ENCODE peak calls at places on chromosomes 3 and 15, in ten cellular contexts. U is ascending aorta; Z is mucosa of descending colon; D is endothelial cell of umbilical vein; L is left lung; I is CD8-positive, alpha-beta T cell; E is Caco-2; N is suprapubic skin; F is spleen; T is esophagus squamous epithelium. Q is an unnamed sample. For H3K4me1, the result is how much of the 10 kb centered on the place peaks cover.

GRCh38 chr3:52841981-52842340 is 7.1 kb upstream of the MUSTN1 start:
- DNase-seq in U (no peak), Z (no peak), D (no peak), L (no peak), I (no peak), E (no peak), N (no peak), F (peak), T (no peak), Q (no peak)

GRCh38 chr15:63045438-63046278 is 3.1 kb downstream of the TPM1 start:
- DNase-seq in U (no peak), Z (no peak), D (peak), L (no peak), I (no peak), E (no peak), N (no peak), F (no peak), T (no peak), Q (no peak)

GRCh38 chr3:120025520-120025919 is 68.7 kb downstream of the GSK3B start:
- DNase-seq in U (no peak), Z (no peak), D (no peak), L (no peak), I (no peak), E (no peak), N (no peak), F (no peak), T (no peak), Q (no peak)

GRCh38 chr3:168002786-168003368 is 92.8 kb downstream of the GOLIM4 start:
- DNase-seq in U (no peak), Z (peak), D (peak), L (no peak), I (no peak), E (peak), N (no peak), F (no peak), T (no peak), Q (no peak)

GRCh38 chr3:10845839-10846656 is 30.0 kb downstream of the SLC6A11 start:
- DNase-seq in U (no peak), Z (peak), D (no peak), L (peak), I (no peak), E (no peak), N (no peak), F (no peak), T (no peak), Q (no peak)

GRCh38 chr15:69593981-69594966 is 141.7 kb downstream of the RPLP1 start:
- DNase-seq in U (peak), Z (peak), D (no peak), L (peak), I (no peak), E (peak), N (peak), F (no peak), T (no peak), Q (no peak)

GRCh38 chr3:183291511-183292031 is 38.5 kb downstream of the B3GNT5 start:
- DNase-seq in U (no peak), Z (no peak), D (peak), L (no peak), I (no peak), E (peak), N (no peak), F (no peak), T (no peak), Q (no peak)

GRCh38 chr3:111283165-111283564 is 211.5 kb downstream of the NECTIN3 start:
- DNase-seq in U (no peak), Z (no peak), D (no peak), L (no peak), I (no peak), E (no peak), N (no peak), F (no peak), T (no peak), Q (no peak)

GRCh38 chr15:84749111-84749991 is 959 bp downstream of the ZNF592 start:
- DNase-seq in U (no peak), Z (peak), D (peak), L (no peak), I (peak), E (peak), N (peak), F (peak), T (no peak), Q (peak)

GRCh38 chr3:60752800-60753199 is 498.5 kb downstream of the FHIT start:
- DNase-seq in U (no peak), Z (no peak), D (no peak), L (no peak), I (no peak), E (no peak), N (no peak), F (no peak), T (no peak), Q (no peak)

GRCh38 chr15:58441376-58442070 is 9.7 kb downstream of the LIPC start:
- DNase-seq in U (no peak), Z (no peak), D (peak), L (no peak), I (no peak), E (no peak), N (peak), F (no peak), T (no peak), Q (no peak)

GRCh38 chr3:164192974-164193373 is 885.3 kb downstream of the SI start:
- DNase-seq in U (no peak), Z (no peak), D (no peak), L (no peak), I (no peak), E (no peak), N (no peak), F (no peak), T (no peak), Q (no peak)

GRCh38 chr3:195583831-195584542 is at the start of gene APOD:
- DNase-seq in U (no peak), Z (peak), D (peak), L (no peak), I (no peak), E (peak), N (peak), F (no peak), T (no peak), Q (no peak)

GRCh38 chr3:125378762-125379161 is 3.6 kb upstream of the ZNF148 start:
- DNase-seq in U (no peak), Z (no peak), D (no peak), L (no peak), I (no peak), E (no peak), N (no peak), F (no peak), T (no peak), Q (no peak)

GRCh38 chr3:23800731-23801130 is 5.0 kb upstream of the UBE2E1 start:
- DNase-seq in U (no peak), Z (no peak), D (peak), L (no peak), I (no peak), E (no peak), N (no peak), F (no peak), T (no peak), Q (no peak)

GRCh38 chr15:34969340-34970097 is at the start of gene AQR:
- DNase-seq in U (peak), Z (peak), D (peak), L (peak), I (peak), E (peak), N (peak), F (peak), T (peak), Q (peak)

GRCh38 chr3:102662223-102662622 is 227.4 kb downstream of the ZPLD1 start:
- DNase-seq in U (no peak), Z (no peak), D (no peak), L (no peak), I (no peak), E (no peak), N (no peak), F (no peak), T (no peak), Q (no peak)

GRCh38 chr3:18144571-18144970 is 280.6 kb downstream of the SATB1 start:
- DNase-seq in U (no peak), Z (no peak), D (no peak), L (no peak), I (no peak), E (no peak), N (no peak), F (no peak), T (no peak), Q (no peak)

GRCh38 chr3:169350228-169350627 is 313.3 kb downstream of the MECOM start:
- DNase-seq in U (no peak), Z (no peak), D (no peak), L (no peak), I (no peak), E (no peak), N (no peak), F (no peak), T (no peak), Q (no peak)

GRCh38 chr3:71127052-71127451 is 456.5 kb downstream of the FOXP1 start:
- DNase-seq in U (no peak), Z (no peak), D (no peak), L (no peak), I (no peak), E (no peak), N (no peak), F (no peak), T (no peak), Q (no peak)

GRCh38 chr3:134459506-134460041 is 26.2 kb downstream of the ANAPC13 start:
- DNase-seq in U (no peak), Z (no peak), D (no peak), L (no peak), I (no peak), E (no peak), N (no peak), F (no peak), T (no peak), Q (no peak)

GRCh38 chr3:134460965-134461364 is 24.8 kb downstream of the ANAPC13 start:
- DNase-seq in U (no peak), Z (no peak), D (no peak), L (no peak), I (no peak), E (no peak), N (no peak), F (no peak), T (no peak), Q (no peak)

GRCh38 chr3:134464693-134465385 is 20.9 kb downstream of the ANAPC13 start:
- DNase-seq in U (no peak), Z (no peak), D (no peak), L (no peak), I (no peak), E (no peak), N (no peak), F (no peak), T (no peak), Q (no peak)

GRCh38 chr3:134463676-134464611 is 21.8 kb downstream of the ANAPC13 start:
- DNase-seq in U (no peak), Z (peak), D (no peak), L (no peak), I (no peak), E (no peak), N (peak), F (no peak), T (no peak), Q (no peak)

GRCh38 chr3:134462236-134463059 is 23.3 kb downstream of the ANAPC13 start:
- DNase-seq in U (no peak), Z (no peak), D (peak), L (no peak), I (no peak), E (no peak), N (no peak), F (no peak), T (no peak), Q (no peak)
- H3K4me1 ChIP-seq in U (under half), Z (under half), D (under half), L (under half), I (under half), E (under half), N (under half), F (under half), T (under half), Q (under half)

DNA sequence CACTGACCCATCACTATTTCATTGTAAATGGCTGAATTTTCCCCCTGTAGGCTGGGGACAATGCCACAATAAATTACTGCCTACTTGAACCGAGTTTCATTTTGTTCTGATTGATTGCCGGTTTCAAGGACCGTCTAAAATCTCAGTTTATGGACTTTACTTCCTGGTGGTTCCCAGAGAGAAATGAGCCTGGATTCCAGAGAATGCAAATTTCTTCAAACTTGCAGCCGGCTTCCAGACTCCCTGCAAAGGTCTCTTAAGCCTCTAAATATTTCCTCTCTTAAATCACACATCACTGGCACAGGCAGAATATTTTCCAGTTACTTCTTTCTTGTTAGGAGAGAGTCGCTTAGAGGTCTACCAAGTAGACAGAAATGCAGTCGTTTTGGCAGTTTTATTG is 284.3 kb upstream of the NR2E3 start:
- DNase-seq in U (no peak), Z (no peak), D (no peak), L (no peak), I (no peak), E (no peak), N (no peak), F (no peak), T (no peak), Q (no peak)
- H3K4me3 ChIP-seq in U (no peak), Z (no peak), D (no peak), L (no peak), I (no peak), E (no peak), N (no peak), F (no peak), T (peak), Q (no peak)

DNA sequence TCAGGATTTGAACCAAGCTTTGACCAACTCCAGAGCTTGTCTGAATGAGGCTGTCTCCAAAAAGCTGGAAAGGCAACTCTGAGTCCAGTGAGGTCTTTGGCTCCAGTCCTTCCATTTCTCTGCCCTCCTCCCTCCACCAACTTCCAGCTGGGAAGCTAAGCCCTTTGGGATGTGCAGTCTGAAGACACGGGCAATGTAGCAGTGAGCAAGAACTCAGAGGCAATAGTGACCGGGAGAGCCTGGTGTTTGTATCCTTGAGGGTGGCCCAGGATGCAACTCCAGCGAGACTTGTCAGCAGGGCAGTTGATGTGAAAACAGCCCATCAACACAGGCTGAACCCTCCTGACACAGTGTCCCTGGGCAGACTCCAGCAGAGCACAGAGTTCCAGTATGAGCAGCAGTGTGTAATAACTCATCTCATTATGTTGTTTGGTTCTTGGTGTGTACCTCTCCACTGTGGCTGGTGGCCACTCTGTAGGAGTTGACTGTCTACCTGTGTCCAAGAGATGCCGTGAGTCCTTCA is 6.7 kb downstream of the CDCP1 start:
- DNase-seq in U (no peak), Z (no peak), D (no peak), L (no peak), I (no peak), E (no peak), N (no peak), F (no peak), T (no peak), Q (no peak)
- H3K4me1 ChIP-seq in U (under half), Z (half or more), D (under half), L (under half), I (under half), E (under half), N (half or more), F (under half), T (under half), Q (under half)

GRCh38 chr3:126508539-126508938 is 9.0 kb downstream of the UROC1 start:
- DNase-seq in U (no peak), Z (no peak), D (no peak), L (peak), I (no peak), E (no peak), N (no peak), F (peak), T (no peak), Q (no peak)

GRCh38 chr3:126509565-126510322 is 7.8 kb downstream of the UROC1 start:
- DNase-seq in U (no peak), Z (no peak), D (no peak), L (peak), I (no peak), E (no peak), N (peak), F (peak), T (no peak), Q (no peak)

GRCh38 chr3:126510323-126510910 is 7.2 kb downstream of the UROC1 start:
- DNase-seq in U (no peak), Z (no peak), D (no peak), L (peak), I (no peak), E (no peak), N (peak), F (peak), T (no peak), Q (no peak)

GRCh38 chr3:126511291-126511690 is 6.3 kb downstream of the UROC1 start:
- DNase-seq in U (no peak), Z (no peak), D (no peak), L (peak), I (no peak), E (no peak), N (no peak), F (peak), T (no peak), Q (no peak)

GRCh38 chr3:126507886-126508285 is 9.7 kb downstream of the UROC1 start:
- DNase-seq in U (no peak), Z (no peak), D (no peak), L (peak), I (no peak), E (no peak), N (no peak), F (peak), T (no peak), Q (no peak)
- H3K4me3 ChIP-seq in U (no peak), Z (no peak), D (no peak), L (no peak), I (no peak), E (no peak), N (no peak), F (no peak), T (no peak), Q (no peak)

GRCh38 chr3:46936733-46937250 is 39.8 kb downstream of the CCDC12 start:
- DNase-seq in U (no peak), Z (no peak), D (no peak), L (no peak), I (no peak), E (no peak), N (no peak), F (peak), T (no peak), Q (no peak)
- H3K4me1 ChIP-seq in U (under half), Z (under half), D (under half), L (half or more), I (under half), E (half or more), N (half or more), F (half or more), T (under half), Q (under half)

DNA sequence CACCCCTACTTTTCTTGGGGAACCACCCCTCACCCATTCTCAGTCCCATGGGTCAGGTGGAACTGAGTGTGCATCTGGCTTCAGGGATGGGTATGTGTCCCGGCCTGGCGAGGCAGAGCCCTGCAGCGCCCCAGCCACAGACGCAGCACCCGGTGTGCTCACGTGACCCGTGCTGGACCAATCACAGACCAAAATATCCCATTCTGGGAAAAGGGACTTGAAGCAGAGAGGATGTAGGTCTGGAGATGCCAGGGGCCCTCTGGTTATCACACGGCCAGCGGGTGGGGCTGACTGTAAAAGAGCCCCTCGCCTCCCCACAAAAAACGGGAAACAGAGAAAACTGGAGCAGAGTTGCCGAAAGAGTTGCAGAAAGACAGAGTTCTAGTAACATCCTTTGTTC is 138.0 kb upstream of the RAD18 start:
- DNase-seq in U (no peak), Z (no peak), D (peak), L (no peak), I (no peak), E (no peak), N (no peak), F (no peak), T (no peak), Q (no peak)
- H3K4me3 ChIP-seq in U (no peak), Z (no peak), D (no peak), L (no peak), I (no peak), E (no peak), N (no peak), F (no peak), T (no peak), Q (no peak)